ENCODE peak calls at places on chromosome 15, in four cellular contexts. I is neural crest cell, D is fibroblast of the aortic adventitia, O is coronary artery. S is an unnamed sample.
A peak's percentile ranks its signal among the peaks of the same experiment; 100 is the strongest.

GRCh38 chr15:89367485-89368451 is 33.1 kb upstream of the POLG start:
- DNase-seq in I (peak; percentile 50), D (no peak), O (no peak), S (no peak)

GRCh38 chr15:29784413-29784812 is 37.9 kb downstream of the TJP1 start:
- DNase-seq in I (no peak), D (no peak), O (no peak), S (no peak)

GRCh38 chr15:55742498-55742926 is 440 bp downstream of the PRTG start:
- DNase-seq in I (no peak), D (peak; percentile 32), O (no peak), S (no peak)

GRCh38 chr15:38660726-38661125 is 96.1 kb upstream of the RASGRP1 start:
- DNase-seq in I (no peak), D (no peak), O (no peak), S (no peak)

GRCh38 chr15:99283739-99284138 is 32.5 kb downstream of the LRRC28 start:
- DNase-seq in I (no peak), D (no peak), O (no peak), S (no peak)

GRCh38 chr15:88344786-88345185 is 88.2 kb upstream of the NTRK3 start:
- DNase-seq in I (no peak), D (no peak), O (no peak), S (no peak)

GRCh38 chr15:43911235-43911661 is 84.4 kb downstream of the WDR76 start:
- DNase-seq in I (no peak), D (peak; percentile 99), O (no peak), S (no peak)

GRCh38 chr15:64524778-64525177 is 64.4 kb downstream of the ZNF609 start:
- DNase-seq in I (no peak), D (no peak), O (no peak), S (no peak)

GRCh38 chr15:52080031-52080430 is 32.5 kb downstream of the BCL2L10 start:
- DNase-seq in I (no peak), D (no peak), O (no peak), S (no peak)

GRCh38 chr15:52080993-52081392 is 31.6 kb downstream of the BCL2L10 start:
- DNase-seq in I (no peak), D (no peak), O (no peak), S (no peak)

GRCh38 chr15:52076889-52077781 is 35.4 kb downstream of the BCL2L10 start:
- DNase-seq in I (no peak), D (peak; percentile 51), O (no peak), S (no peak)

GRCh38 chr15:52078197-52078875 is 34.2 kb downstream of the BCL2L10 start:
- DNase-seq in I (no peak), D (no peak), O (no peak), S (peak; percentile 63)

GRCh38 chr15:52078876-52079700 is 33.5 kb downstream of the BCL2L10 start:
- DNase-seq in I (peak; percentile 88), D (peak; percentile 71), O (no peak), S (peak; percentile 88)
- TF ChIP-seq CTCF in I (peak; percentile 81), D (peak; percentile 91), O (peak; percentile 69), S (peak; percentile 80)

DNA sequence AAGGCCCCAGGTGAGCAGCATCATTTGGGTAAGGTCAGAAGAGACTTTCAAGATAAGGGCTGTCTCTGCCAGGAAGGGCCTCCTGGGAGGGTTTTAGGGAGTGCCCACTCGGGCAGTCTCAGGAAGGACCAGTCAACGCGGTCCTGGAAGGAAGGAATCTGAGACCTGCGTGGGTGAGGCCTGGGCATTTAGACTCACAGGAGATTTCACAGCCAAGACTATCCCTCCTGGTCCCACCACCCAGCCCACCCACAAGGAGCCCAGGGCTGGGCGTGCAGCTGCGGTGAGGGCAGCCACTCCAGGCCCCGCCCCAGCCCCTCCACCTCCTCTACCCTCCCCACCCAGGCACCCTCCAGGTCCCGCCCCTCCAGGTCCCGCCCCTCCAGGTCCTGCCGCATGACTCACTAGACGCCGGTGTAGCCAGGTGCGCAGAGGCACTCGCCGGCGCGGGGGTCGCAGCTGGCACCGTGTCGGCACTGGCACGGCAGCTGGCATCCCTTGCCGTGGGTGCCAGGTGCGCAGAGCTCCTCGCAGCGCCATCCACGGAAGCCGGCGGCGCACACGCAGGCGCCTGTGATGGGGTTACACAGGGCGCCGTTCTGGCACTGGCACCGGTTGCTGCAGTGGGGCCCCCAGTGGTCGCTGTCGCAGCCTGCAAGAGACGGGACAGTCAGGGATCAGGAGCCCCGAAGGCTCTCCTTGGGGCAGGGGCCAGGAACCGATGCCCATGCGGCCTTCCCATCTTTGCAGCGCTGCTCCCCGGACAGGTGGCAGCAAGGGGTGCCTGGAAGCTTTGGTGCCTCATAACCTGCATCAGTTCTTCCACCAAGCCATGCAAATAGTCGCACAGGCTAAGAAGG is 112.8 kb downstream of the RAB11A start:
- DNase-seq in I (peak; percentile 45), D (no peak), O (no peak), S (no peak)
- TF ChIP-seq CTCF in I (peak; percentile 55), D (no peak), O (no peak), S (peak; percentile 13)

DNA sequence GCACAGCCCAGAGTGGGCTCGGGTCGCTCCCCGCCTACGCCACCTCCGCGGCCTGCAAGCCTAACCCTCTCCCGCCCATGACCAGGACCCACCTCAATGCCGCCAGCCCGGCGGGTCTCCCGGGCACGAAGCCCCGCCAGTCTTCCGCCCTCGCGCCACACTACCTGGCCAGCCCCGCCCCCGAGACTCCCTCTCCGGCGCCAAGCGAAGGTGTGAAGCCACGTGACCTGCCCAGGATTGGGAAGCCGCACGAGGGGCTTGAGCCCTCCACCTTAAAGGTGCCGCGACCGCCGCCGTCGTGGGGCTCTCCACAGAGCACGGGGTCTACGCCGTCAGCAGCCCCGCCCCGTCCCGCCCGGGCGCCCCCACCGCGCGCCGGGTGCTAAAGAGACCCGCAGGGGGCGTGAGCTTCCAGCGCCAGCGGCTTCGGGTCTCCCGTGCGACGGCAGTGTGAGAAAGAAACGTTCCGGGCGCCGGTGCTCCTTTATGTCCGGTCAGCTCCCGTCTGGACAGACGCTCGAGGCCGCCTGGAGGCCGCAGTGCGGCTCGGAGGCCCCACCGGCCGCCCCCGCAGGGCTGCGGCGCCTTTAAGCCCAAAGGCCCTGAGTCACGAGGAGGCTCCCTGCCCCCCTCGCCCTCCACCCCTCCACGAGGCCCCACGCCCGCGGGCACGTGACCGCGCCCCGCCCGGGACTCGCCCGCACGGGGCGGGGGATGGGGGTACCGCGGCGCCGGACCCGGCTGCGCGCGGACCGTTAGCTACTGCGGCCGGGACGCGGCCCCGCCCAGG is at the start of gene CPEB1:
- DNase-seq in I (peak; percentile 12), D (peak; percentile 51), O (no peak), S (no peak)
- TF ChIP-seq CTCF in I (peak; percentile 27), D (no peak), O (no peak), S (peak; percentile 36)

DNA sequence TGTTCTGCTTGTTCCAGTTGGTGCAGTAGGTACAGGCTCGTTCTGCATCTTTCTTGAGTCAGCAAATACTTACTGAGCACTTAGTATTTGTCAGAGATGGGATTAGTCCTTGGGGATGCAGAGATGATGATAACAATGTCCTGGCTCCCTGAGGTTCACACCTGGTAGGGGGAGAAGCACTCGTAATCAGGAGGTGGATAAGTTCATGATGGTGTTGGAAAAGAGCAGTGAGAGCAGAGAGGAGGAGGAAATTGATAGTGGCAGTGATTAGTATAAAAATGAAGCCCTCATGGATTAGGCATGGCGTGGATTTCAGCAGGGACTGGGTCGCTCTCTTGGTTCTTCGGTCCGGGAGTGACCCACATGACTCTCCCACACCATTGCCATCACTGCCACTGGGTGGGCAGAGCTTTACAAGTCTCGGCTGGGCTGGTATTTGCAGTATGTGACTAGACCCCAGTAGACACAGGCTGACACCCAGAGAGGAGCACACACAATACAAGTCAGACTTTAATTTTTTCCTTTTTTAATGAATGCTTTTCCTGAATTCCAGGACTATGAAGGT is 1.4 kb downstream of the SV2B start:
- DNase-seq in I (no peak), D (no peak), O (no peak), S (no peak)
- TF ChIP-seq CTCF in I (no peak), D (no peak), O (no peak), S (no peak)

GRCh38 chr15:57506422-57506821 is 85.3 kb upstream of the MYZAP start:
- DNase-seq in I (no peak), D (no peak), O (no peak), S (no peak)
- TF ChIP-seq CTCF in I (peak; percentile 41), D (peak; percentile 9), O (no peak), S (peak; percentile 55)

DNA sequence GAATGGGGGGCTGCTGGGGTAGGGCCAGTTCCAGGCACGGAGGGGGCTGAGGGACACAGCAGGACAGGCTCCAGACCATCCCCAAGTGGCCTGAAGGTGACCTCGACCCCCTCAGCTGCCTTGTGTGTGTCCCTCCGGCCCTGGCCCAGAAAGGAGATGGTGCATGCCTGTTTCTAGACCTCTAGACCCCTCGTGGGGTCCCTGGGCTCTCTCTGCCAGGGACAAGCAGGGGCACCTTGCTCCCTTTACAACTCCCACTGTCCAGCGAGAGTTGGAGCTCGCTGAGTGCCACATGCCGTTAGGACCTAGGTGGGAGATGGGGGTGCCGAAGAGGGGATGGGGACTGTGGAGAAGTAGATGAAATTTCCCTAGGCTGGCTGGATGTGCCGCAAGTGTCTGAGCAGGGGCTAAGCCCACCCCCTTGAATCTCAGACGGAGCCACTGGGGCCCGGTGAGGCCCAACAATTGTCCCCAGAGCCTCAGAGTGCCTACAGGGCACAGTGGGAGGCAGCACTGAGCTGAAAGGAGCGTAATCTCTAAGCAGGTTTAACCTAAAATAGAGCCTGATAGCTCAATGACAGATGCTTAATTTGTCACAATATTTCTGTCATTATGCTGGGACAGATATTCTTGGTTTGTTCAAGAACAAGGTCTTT is 23.7 kb upstream of the KLF13 start:
- DNase-seq in I (no peak), D (no peak), O (no peak), S (peak; percentile 80)
- TF ChIP-seq CTCF in I (no peak), D (peak; percentile 17), O (no peak), S (no peak)

GRCh38 chr15:66293085-66293418 is 316 bp upstream of the DIS3L start:
- DNase-seq in I (no peak), D (no peak), O (no peak), S (no peak)
- TF ChIP-seq CTCF in I (no peak), D (no peak), O (no peak), S (no peak)

DNA sequence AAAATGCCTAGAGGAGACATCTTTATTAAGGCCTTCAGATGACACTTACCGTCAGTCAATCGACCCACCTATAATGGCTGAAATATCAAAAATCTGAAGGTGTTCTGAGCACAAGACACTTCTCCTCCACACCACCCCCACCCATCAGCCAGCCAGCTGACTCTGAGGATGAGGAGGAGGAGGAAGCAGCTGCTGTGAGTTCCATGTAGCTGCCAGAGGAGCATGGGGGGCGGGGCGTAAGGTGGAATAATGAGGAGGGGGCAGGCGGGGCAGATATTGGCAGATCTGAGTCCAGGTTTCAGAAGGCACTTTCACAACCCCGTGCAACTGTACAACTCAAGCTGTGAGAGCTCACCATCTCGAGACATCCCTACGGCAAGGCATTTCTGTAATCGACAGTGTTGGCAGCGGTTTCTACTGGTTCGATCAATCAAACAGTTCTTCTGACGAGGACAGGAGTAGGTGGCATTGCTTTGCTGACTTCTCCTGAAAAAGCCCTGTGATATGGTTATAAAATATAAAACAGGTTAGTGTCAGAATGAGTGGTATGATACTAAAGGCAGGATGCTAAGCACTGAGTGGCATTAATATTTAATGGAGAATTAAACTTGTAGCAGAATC is 35.4 kb upstream of the ICE2 start:
- DNase-seq in I (no peak), D (no peak), O (no peak), S (no peak)
- TF ChIP-seq CTCF in I (no peak), D (no peak), O (no peak), S (no peak)

GRCh38 chr15:74784426-74784825 is 2.5 kb downstream of the CSK start:
- DNase-seq in I (no peak), D (no peak), O (no peak), S (no peak)
- TF ChIP-seq CTCF in I (no peak), D (no peak), O (no peak), S (no peak)